ENCODE peak calls at places on chromosomes 11 and 22, in four cellular contexts. E, X, O and H are unnamed samples.
A peak's percentile ranks its signal among the peaks of the same experiment; 100 is the strongest.

GRCh38 chr22:46057762-46058420 is 80.9 kb upstream of the WNT7B start:
- DNase-seq in E (peak; percentile 87), X (peak; percentile 59), O (peak; percentile 9), H (peak; percentile 92)

GRCh38 chr22:31605851-31606585 is 56.0 kb downstream of the PISD start:
- DNase-seq in E (peak; percentile 57), X (no peak), O (no peak), H (no peak)

GRCh38 chr11:8766043-8766992 is 83.7 kb downstream of the RPL27A start:
- DNase-seq in E (peak; percentile 74), X (peak; percentile 89), O (peak; percentile 46), H (no peak)

GRCh38 chr11:87239531-87239930 is 201.8 kb downstream of the TMEM135 start:
- DNase-seq in E (no peak), X (no peak), O (no peak), H (no peak)

GRCh38 chr22:32606181-32606580 is 131.6 kb downstream of the FBXO7 start:
- DNase-seq in E (no peak), X (no peak), O (no peak), H (no peak)

GRCh38 chr22:23431337-23432072 is 148.6 kb downstream of the IGLL1 start:
- DNase-seq in E (no peak), X (no peak), O (no peak), H (no peak)

GRCh38 chr22:21641417-21641794 is 696 bp upstream of the SDF2L1 start:
- DNase-seq in E (no peak), X (no peak), O (peak; percentile 60), H (no peak)

GRCh38 chr11:12088047-12088481 is 22.3 kb upstream of the MICAL2 start:
- DNase-seq in E (peak; percentile 89), X (peak; percentile 77), O (no peak), H (no peak)

GRCh38 chr22:19848298-19849224 is 6.1 kb downstream of the GNB1L start:
- DNase-seq in E (no peak), X (no peak), O (no peak), H (no peak)

GRCh38 chr22:22897947-22898346 is 10.3 kb downstream of the IGLL5 start:
- DNase-seq in E (peak; percentile 13), X (no peak), O (no peak), H (no peak)

GRCh38 chr11:116651098-116651756 is 121.6 kb downstream of the BUD13 start:
- DNase-seq in E (peak; percentile 53), X (no peak), O (peak; percentile 17), H (no peak)

GRCh38 chr11:13962562-13963168 is at the start of gene SPON1:
- DNase-seq in E (no peak), X (peak; percentile 15), O (peak; percentile 74), H (no peak)

GRCh38 chr11:67117667-67118058 is 1.4 kb upstream of the KDM2A start:
- DNase-seq in E (peak; percentile 87), X (no peak), O (peak; percentile 56), H (no peak)

GRCh38 chr11:127789887-127790286 is 789.3 kb upstream of the KIRREL3 start:
- DNase-seq in E (no peak), X (no peak), O (peak; percentile 60), H (peak; percentile 49)

GRCh38 chr11:74384641-74385040 is 13.6 kb downstream of the PGM2L1 start:
- DNase-seq in E (no peak), X (no peak), O (no peak), H (no peak)

GRCh38 chr11:75159081-75159953 is 8.4 kb downstream of the SLCO2B1 start:
- DNase-seq in E (no peak), X (no peak), O (peak; percentile 58), H (no peak)